ENCODE peak calls at places on chromosomes 7 and 10, in nine cellular contexts. One of them, this sample, is unnamed.

GRCh38 chr10:133056651-133057178 is 31.0 kb upstream of the ADGRA1 start:
- DNase-seq in left lung: no peak
- DNase-seq in GM12864: no peak
- DNase-seq in heart right ventricle: no peak
- DNase-seq in RWPE2: no peak
- DNase-seq in MM.1S: no peak
- DNase-seq in RWPE1: no peak
- DNase-seq in CD4-positive, alpha-beta T cell: no peak
- DNase-seq in AG09309: no peak
- DNase-seq in this sample: no peak

GRCh38 chr7:113120647-113121046 is 2.3 kb upstream of the SMIM30 start:
- DNase-seq in left lung: no peak
- DNase-seq in GM12864: no peak
- DNase-seq in heart right ventricle: no peak
- DNase-seq in RWPE2: no peak
- DNase-seq in MM.1S: no peak
- DNase-seq in RWPE1: no peak
- DNase-seq in CD4-positive, alpha-beta T cell: no peak
- DNase-seq in AG09309: no peak
- DNase-seq in this sample: no peak

GRCh38 chr10:26407406-26407969 is 30.7 kb upstream of the APBB1IP start:
- DNase-seq in left lung: peak
- DNase-seq in GM12864: no peak
- DNase-seq in heart right ventricle: no peak
- DNase-seq in RWPE2: no peak
- DNase-seq in MM.1S: no peak
- DNase-seq in RWPE1: peak
- DNase-seq in CD4-positive, alpha-beta T cell: no peak
- DNase-seq in AG09309: peak
- DNase-seq in this sample: no peak

GRCh38 chr10:75598998-75599397 is 167.6 kb downstream of the LRMDA start:
- DNase-seq in left lung: no peak
- DNase-seq in GM12864: no peak
- DNase-seq in heart right ventricle: no peak
- DNase-seq in RWPE2: no peak
- DNase-seq in MM.1S: no peak
- DNase-seq in RWPE1: no peak
- DNase-seq in CD4-positive, alpha-beta T cell: no peak
- DNase-seq in AG09309: no peak
- DNase-seq in this sample: no peak

GRCh38 chr7:44057181-44057848 is 8.1 kb downstream of the PGAM2 start:
- DNase-seq in left lung: no peak
- DNase-seq in GM12864: no peak
- DNase-seq in heart right ventricle: no peak
- DNase-seq in RWPE2: no peak
- DNase-seq in MM.1S: no peak
- DNase-seq in RWPE1: no peak
- DNase-seq in CD4-positive, alpha-beta T cell: no peak
- DNase-seq in AG09309: no peak
- DNase-seq in this sample: no peak

GRCh38 chr10:15745748-15746147 is 26.0 kb upstream of the ITGA8 start:
- DNase-seq in left lung: no peak
- DNase-seq in GM12864: no peak
- DNase-seq in heart right ventricle: no peak
- DNase-seq in RWPE2: no peak
- DNase-seq in MM.1S: no peak
- DNase-seq in RWPE1: no peak
- DNase-seq in CD4-positive, alpha-beta T cell: no peak
- DNase-seq in AG09309: no peak
- DNase-seq in this sample: no peak

GRCh38 chr10:47359626-47360418 is 11.7 kb downstream of the RBP3 start:
- DNase-seq in left lung: no peak
- DNase-seq in GM12864: no peak
- DNase-seq in heart right ventricle: no peak
- DNase-seq in RWPE2: no peak
- DNase-seq in MM.1S: no peak
- DNase-seq in RWPE1: no peak
- DNase-seq in CD4-positive, alpha-beta T cell: no peak
- DNase-seq in AG09309: no peak
- DNase-seq in this sample: no peak

GRCh38 chr7:1220000-1220726 is 12.5 kb upstream of the UNCX start:
- DNase-seq in left lung: no peak
- DNase-seq in GM12864: no peak
- DNase-seq in heart right ventricle: no peak
- DNase-seq in RWPE2: no peak
- DNase-seq in MM.1S: no peak
- DNase-seq in RWPE1: no peak
- DNase-seq in CD4-positive, alpha-beta T cell: no peak
- DNase-seq in AG09309: no peak
- DNase-seq in this sample: no peak

GRCh38 chr7:17275749-17276671 is 22.4 kb upstream of the AHR start:
- DNase-seq in left lung: no peak
- DNase-seq in GM12864: no peak
- DNase-seq in heart right ventricle: no peak
- DNase-seq in RWPE2: no peak
- DNase-seq in MM.1S: no peak
- DNase-seq in RWPE1: peak
- DNase-seq in CD4-positive, alpha-beta T cell: no peak
- DNase-seq in AG09309: peak
- DNase-seq in this sample: no peak

GRCh38 chr7:120033114-120033513 is 239.9 kb upstream of the KCND2 start:
- DNase-seq in left lung: no peak
- DNase-seq in GM12864: no peak
- DNase-seq in heart right ventricle: no peak
- DNase-seq in RWPE2: no peak
- DNase-seq in MM.1S: peak
- DNase-seq in RWPE1: no peak
- DNase-seq in CD4-positive, alpha-beta T cell: no peak
- DNase-seq in AG09309: no peak
- DNase-seq in this sample: no peak

GRCh38 chr10:25059990-25060389 is 43.6 kb downstream of the THNSL1 start:
- DNase-seq in left lung: peak
- DNase-seq in GM12864: no peak
- DNase-seq in heart right ventricle: peak
- DNase-seq in RWPE2: peak
- DNase-seq in MM.1S: no peak
- DNase-seq in RWPE1: peak
- DNase-seq in CD4-positive, alpha-beta T cell: no peak
- DNase-seq in AG09309: peak
- DNase-seq in this sample: peak

GRCh38 chr10:78336402-78336791 is 302.7 kb downstream of the RPS24 start:
- DNase-seq in left lung: no peak
- DNase-seq in GM12864: no peak
- DNase-seq in heart right ventricle: no peak
- DNase-seq in RWPE2: peak
- DNase-seq in MM.1S: no peak
- DNase-seq in RWPE1: no peak
- DNase-seq in CD4-positive, alpha-beta T cell: no peak
- DNase-seq in AG09309: peak
- DNase-seq in this sample: no peak

GRCh38 chr10:92124020-92124419 is 166.9 kb downstream of the CPEB3 start:
- DNase-seq in left lung: no peak
- DNase-seq in GM12864: no peak
- DNase-seq in heart right ventricle: no peak
- DNase-seq in RWPE2: no peak
- DNase-seq in MM.1S: no peak
- DNase-seq in RWPE1: no peak
- DNase-seq in CD4-positive, alpha-beta T cell: no peak
- DNase-seq in AG09309: no peak
- DNase-seq in this sample: no peak

GRCh38 chr7:42272793-42273665 is 36.0 kb upstream of the GLI3 start:
- DNase-seq in left lung: no peak
- DNase-seq in GM12864: no peak
- DNase-seq in heart right ventricle: no peak
- DNase-seq in RWPE2: no peak
- DNase-seq in MM.1S: no peak
- DNase-seq in RWPE1: peak
- DNase-seq in CD4-positive, alpha-beta T cell: no peak
- DNase-seq in AG09309: peak
- DNase-seq in this sample: no peak
- TF ChIP-seq CTCF in left lung: no peak
- TF ChIP-seq CTCF in GM12864: no peak
- TF ChIP-seq CTCF in heart right ventricle: peak
- TF ChIP-seq CTCF in RWPE2: peak
- TF ChIP-seq CTCF in MM.1S: peak
- TF ChIP-seq CTCF in RWPE1: no peak
- TF ChIP-seq CTCF in CD4-positive, alpha-beta T cell: no peak
- TF ChIP-seq CTCF in AG09309: peak
- TF ChIP-seq CTCF in this sample: no peak

GRCh38 chr10:61835909-61836232 is 65.6 kb upstream of the ARID5B start:
- DNase-seq in left lung: no peak
- DNase-seq in GM12864: no peak
- DNase-seq in heart right ventricle: no peak
- DNase-seq in RWPE2: no peak
- DNase-seq in MM.1S: no peak
- DNase-seq in RWPE1: no peak
- DNase-seq in CD4-positive, alpha-beta T cell: no peak
- DNase-seq in AG09309: no peak
- DNase-seq in this sample: no peak

GRCh38 chr10:61836233-61836887 is 65.1 kb upstream of the ARID5B start:
- DNase-seq in left lung: no peak
- DNase-seq in GM12864: no peak
- DNase-seq in heart right ventricle: no peak
- DNase-seq in RWPE2: no peak
- DNase-seq in MM.1S: no peak
- DNase-seq in RWPE1: no peak
- DNase-seq in CD4-positive, alpha-beta T cell: no peak
- DNase-seq in AG09309: no peak
- DNase-seq in this sample: no peak

GRCh38 chr10:61836888-61837747 is 64.4 kb upstream of the ARID5B start:
- DNase-seq in left lung: no peak
- DNase-seq in GM12864: no peak
- DNase-seq in heart right ventricle: no peak
- DNase-seq in RWPE2: no peak
- DNase-seq in MM.1S: no peak
- DNase-seq in RWPE1: peak
- DNase-seq in CD4-positive, alpha-beta T cell: no peak
- DNase-seq in AG09309: no peak
- DNase-seq in this sample: no peak

GRCh38 chr10:61834519-61834918 is 67.0 kb upstream of the ARID5B start:
- DNase-seq in left lung: no peak
- DNase-seq in GM12864: no peak
- DNase-seq in heart right ventricle: no peak
- DNase-seq in RWPE2: no peak
- DNase-seq in MM.1S: no peak
- DNase-seq in RWPE1: no peak
- DNase-seq in CD4-positive, alpha-beta T cell: no peak
- DNase-seq in AG09309: no peak
- DNase-seq in this sample: no peak

GRCh38 chr10:61835069-61835908 is 66.2 kb upstream of the ARID5B start:
- DNase-seq in left lung: no peak
- DNase-seq in GM12864: peak
- DNase-seq in heart right ventricle: no peak
- DNase-seq in RWPE2: no peak
- DNase-seq in MM.1S: peak
- DNase-seq in RWPE1: peak
- DNase-seq in CD4-positive, alpha-beta T cell: no peak
- DNase-seq in AG09309: no peak
- DNase-seq in this sample: no peak
- TF ChIP-seq CTCF in left lung: peak
- TF ChIP-seq CTCF in GM12864: peak
- TF ChIP-seq CTCF in heart right ventricle: peak
- TF ChIP-seq CTCF in RWPE2: peak
- TF ChIP-seq CTCF in MM.1S: peak
- TF ChIP-seq CTCF in RWPE1: peak
- TF ChIP-seq CTCF in CD4-positive, alpha-beta T cell: peak
- TF ChIP-seq CTCF in AG09309: peak
- TF ChIP-seq CTCF in this sample: no peak

GRCh38 chr10:130392031-130392430 is 255.8 kb downstream of the GLRX3 start:
- DNase-seq in left lung: no peak
- DNase-seq in GM12864: no peak
- DNase-seq in heart right ventricle: no peak
- DNase-seq in RWPE2: no peak
- DNase-seq in MM.1S: no peak
- DNase-seq in RWPE1: no peak
- DNase-seq in CD4-positive, alpha-beta T cell: no peak
- DNase-seq in AG09309: no peak
- DNase-seq in this sample: no peak
- TF ChIP-seq CTCF in left lung: no peak
- TF ChIP-seq CTCF in GM12864: no peak
- TF ChIP-seq CTCF in heart right ventricle: no peak
- TF ChIP-seq CTCF in RWPE2: no peak
- TF ChIP-seq CTCF in MM.1S: no peak
- TF ChIP-seq CTCF in RWPE1: no peak
- TF ChIP-seq CTCF in CD4-positive, alpha-beta T cell: no peak
- TF ChIP-seq CTCF in AG09309: no peak
- TF ChIP-seq CTCF in this sample: no peak

GRCh38 chr7:158975526-158976467 is 119.4 kb downstream of the DYNC2I1 start:
- DNase-seq in left lung: no peak
- DNase-seq in GM12864: no peak
- DNase-seq in heart right ventricle: no peak
- DNase-seq in RWPE2: no peak
- DNase-seq in MM.1S: peak
- DNase-seq in RWPE1: peak
- DNase-seq in CD4-positive, alpha-beta T cell: peak
- DNase-seq in AG09309: no peak
- DNase-seq in this sample: no peak
- TF ChIP-seq CTCF in left lung: no peak
- TF ChIP-seq CTCF in GM12864: no peak
- TF ChIP-seq CTCF in heart right ventricle: no peak
- TF ChIP-seq CTCF in RWPE2: no peak
- TF ChIP-seq CTCF in MM.1S: no peak
- TF ChIP-seq CTCF in RWPE1: peak
- TF ChIP-seq CTCF in CD4-positive, alpha-beta T cell: no peak
- TF ChIP-seq CTCF in AG09309: no peak
- TF ChIP-seq CTCF in this sample: no peak

GRCh38 chr10:43043773-43044394 is 33.0 kb upstream of the RET start:
- DNase-seq in left lung: peak
- DNase-seq in GM12864: no peak
- DNase-seq in heart right ventricle: no peak
- DNase-seq in RWPE2: peak
- DNase-seq in MM.1S: no peak
- DNase-seq in RWPE1: no peak
- DNase-seq in CD4-positive, alpha-beta T cell: no peak
- DNase-seq in AG09309: no peak
- DNase-seq in this sample: no peak
- TF ChIP-seq CTCF in left lung: no peak
- TF ChIP-seq CTCF in GM12864: no peak
- TF ChIP-seq CTCF in heart right ventricle: no peak
- TF ChIP-seq CTCF in RWPE2: no peak
- TF ChIP-seq CTCF in MM.1S: no peak
- TF ChIP-seq CTCF in RWPE1: no peak
- TF ChIP-seq CTCF in CD4-positive, alpha-beta T cell: no peak
- TF ChIP-seq CTCF in AG09309: no peak
- TF ChIP-seq CTCF in this sample: no peak

This sample was measured in omental fat pad.